ENCODE peak calls at places on chromosomes 2 and 18, in five cellular contexts. D is left ventricle myocardium inferior, P is A549, I is fibroblast of lung, E is neural progenitor cell. U is an unnamed sample.

GRCh38 chr2:96869824-96870630 is at the start of gene SEMA4C:
- DNase-seq in E (peak), P (peak), I (peak), D (peak), U (peak)

GRCh38 chr18:3140342-3140741 is 79.4 kb downstream of the MYOM1 start:
- DNase-seq in E (no peak), I (no peak), P (no peak), D (no peak), U (no peak)

GRCh38 chr2:240644171-240644651 is 18.9 kb downstream of the GPR35 start:
- DNase-seq in I (no peak), E (no peak), D (peak), P (no peak), U (no peak)

GRCh38 chr2:98488252-98488651 is 43.6 kb downstream of the INPP4A start:
- DNase-seq in I (no peak), E (no peak), P (no peak), D (no peak), U (no peak)

GRCh38 chr2:10185046-10185445 is 62.5 kb downstream of the RRM2 start:
- DNase-seq in D (no peak), P (no peak), E (no peak), I (no peak), U (no peak)

GRCh38 chr2:218648473-218649100 is 10.8 kb downstream of the ZNF142 start:
- DNase-seq in E (peak), P (peak), I (peak), D (no peak), U (no peak)

GRCh38 chr18:23141022-23141999 is 6.0 kb downstream of the CABLES1 start:
- DNase-seq in D (peak), I (peak), P (no peak), E (no peak), U (no peak)

GRCh38 chr2:44918095-44918775 is 23.3 kb upstream of the SIX3 start:
- DNase-seq in E (no peak), P (peak), I (no peak), D (no peak), U (no peak)

GRCh38 chr2:75066121-75066520 is 107.7 kb downstream of the POLE4 start:
- DNase-seq in P (no peak), D (no peak), I (no peak), E (no peak), U (no peak)

GRCh38 chr2:60446413-60447358 is 106.8 kb downstream of the BCL11A start:
- DNase-seq in P (no peak), E (no peak), I (no peak), D (no peak), U (no peak)

GRCh38 chr2:141534671-141535359 is 596.0 kb downstream of the LRP1B start:
- DNase-seq in I (no peak), D (no peak), P (no peak), E (no peak), U (no peak)

GRCh38 chr18:7417742-7418141 is 149.4 kb upstream of the PTPRM start:
- DNase-seq in I (no peak), P (peak), D (no peak), E (no peak), U (no peak)

GRCh38 chr2:183125659-183126341 is 1.6 kb downstream of the NUP35 start:
- DNase-seq in P (no peak), E (no peak), D (no peak), I (no peak), U (no peak)

GRCh38 chr2:229601396-229601795 is 113.0 kb downstream of the DNER start:
- DNase-seq in P (no peak), D (no peak), E (no peak), I (no peak), U (no peak)

GRCh38 chr2:72913531-72914225 is 3.6 kb upstream of the EMX1 start:
- DNase-seq in I (no peak), D (no peak), E (peak), P (peak), U (no peak)

GRCh38 chr2:120773186-120773800 is 37.6 kb downstream of the GLI2 start:
- DNase-seq in E (no peak), P (no peak), I (no peak), D (peak), U (no peak)

GRCh38 chr2:9552491-9553178 is 3.0 kb downstream of the ADAM17 start:
- DNase-seq in E (no peak), P (peak), D (no peak), I (peak), U (no peak)

GRCh38 chr18:1930291-1931270 is 640.7 kb downstream of the METTL4 start:
- DNase-seq in E (no peak), D (no peak), I (no peak), P (no peak), U (no peak)

GRCh38 chr18:58937204-58937603 is 72.5 kb downstream of the ZNF532 start:
- DNase-seq in I (peak), E (no peak), D (no peak), P (no peak), U (no peak)

GRCh38 chr2:136022747-136023146 is 37.3 kb upstream of the DARS1 start:
- DNase-seq in E (no peak), D (no peak), P (no peak), I (no peak), U (no peak)

GRCh38 chr2:39648574-39648973 is 17.1 kb upstream of the TMEM178A start:
- DNase-seq in E (no peak), P (no peak), D (no peak), I (peak), U (no peak)

GRCh38 chr2:140786585-140786984 is 1344.2 kb downstream of the LRP1B start:
- DNase-seq in E (no peak), P (no peak), I (no peak), D (no peak), U (no peak)

GRCh38 chr18:65436430-65436829 is 314.4 kb upstream of the CDH7 start:
- DNase-seq in E (no peak), I (no peak), P (no peak), D (no peak), U (no peak)

GRCh38 chr2:74659462-74659861 is 5.4 kb downstream of the SEMA4F start:
- DNase-seq in I (no peak), P (no peak), E (no peak), D (no peak), U (no peak)

GRCh38 chr18:74806700-74807416 is 209.2 kb downstream of the ZNF407 start:
- DNase-seq in P (peak), E (no peak), D (no peak), I (peak), U (no peak)

GRCh38 chr18:76554788-76555187 is 59.7 kb upstream of the ZNF516 start:
- DNase-seq in D (no peak), E (no peak), P (no peak), I (no peak), U (no peak)

GRCh38 chr2:128364441-128364911 is 45.8 kb upstream of the HS6ST1 start:
- DNase-seq in D (no peak), E (no peak), I (no peak), P (no peak), U (no peak)

GRCh38 chr2:240812721-240813120 is 7.3 kb downstream of the KIF1A start:
- DNase-seq in P (no peak), D (peak), I (no peak), E (no peak), U (no peak)

GRCh38 chr2:170144758-170145157 is 33.2 kb upstream of the MYO3B start:
- DNase-seq in I (no peak), E (no peak), D (no peak), P (no peak), U (no peak)

GRCh38 chr2:205280630-205281225 is 401.6 kb upstream of the NRP2 start:
- DNase-seq in E (no peak), I (no peak), D (no peak), P (no peak), U (no peak)

GRCh38 chr18:33812186-33812585 is 234.2 kb downstream of the ASXL3 start:
- DNase-seq in P (no peak), D (no peak), I (no peak), E (no peak), U (no peak)

GRCh38 chr2:181456660-181457120 is 496 bp upstream of the ITGA4 start:
- DNase-seq in I (peak), D (peak), P (no peak), E (peak), U (no peak)

GRCh38 chr2:29966256-29966655 is 44.9 kb upstream of the ALK start:
- DNase-seq in D (no peak), P (no peak), E (no peak), I (no peak), U (no peak)

GRCh38 chr2:213980883-213981282 is 430.0 kb upstream of the VWC2L start:
- DNase-seq in P (no peak), I (no peak), D (no peak), E (no peak), U (no peak)

GRCh38 chr18:75923169-75923568 is 495.7 kb upstream of the SMIM21 start:
- DNase-seq in D (peak), P (peak), I (peak), E (no peak), U (no peak)

GRCh38 chr2:106562826-106563594 is 75.8 kb downstream of the CD8B2 start:
- DNase-seq in I (no peak), D (no peak), E (peak), P (no peak), U (no peak)

GRCh38 chr18:73901589-73901988 is 246.0 kb downstream of the FBXO15 start:
- DNase-seq in P (no peak), I (no peak), D (no peak), E (no peak), U (no peak)

GRCh38 chr2:37005118-37005868 is 39.0 kb upstream of the STRN start:
- DNase-seq in D (no peak), I (peak), E (peak), P (peak), U (no peak)

GRCh38 chr2:30611572-30611971 is 164.5 kb downstream of the LCLAT1 start:
- DNase-seq in D (no peak), I (no peak), E (no peak), P (no peak), U (no peak)

GRCh38 chr18:48024009-48024512 is 93.6 kb upstream of the SMAD2 start:
- DNase-seq in D (no peak), E (no peak), P (no peak), I (no peak), U (no peak)
- TF ChIP-seq CTCF in D (no peak), E (no peak), P (no peak), I (no peak), U (no peak)

GRCh38 chr18:11655605-11655932 is 33.5 kb upstream of the GNAL start:
- DNase-seq in I (no peak), E (no peak), P (no peak), D (no peak), U (no peak)
- TF ChIP-seq CTCF in I (no peak), E (no peak), P (no peak), D (peak), U (peak)

GRCh38 chr2:108536133-108536780 is 2.0 kb downstream of the LIMS1 start:
- DNase-seq in P (peak), D (no peak), E (no peak), I (peak), U (no peak)

GRCh38 chr2:108531674-108532055 is 2.6 kb upstream of the LIMS1 start:
- DNase-seq in E (no peak), P (no peak), I (no peak), D (no peak), U (no peak)

GRCh38 chr2:108534577-108535379 is 508 bp downstream of the LIMS1 start:
- DNase-seq in I (no peak), E (peak), P (peak), D (peak), U (peak)

GRCh38 chr2:108535380-108535677 is 1.1 kb downstream of the LIMS1 start:
- DNase-seq in E (peak), I (peak), D (no peak), P (no peak), U (no peak)

DNA sequence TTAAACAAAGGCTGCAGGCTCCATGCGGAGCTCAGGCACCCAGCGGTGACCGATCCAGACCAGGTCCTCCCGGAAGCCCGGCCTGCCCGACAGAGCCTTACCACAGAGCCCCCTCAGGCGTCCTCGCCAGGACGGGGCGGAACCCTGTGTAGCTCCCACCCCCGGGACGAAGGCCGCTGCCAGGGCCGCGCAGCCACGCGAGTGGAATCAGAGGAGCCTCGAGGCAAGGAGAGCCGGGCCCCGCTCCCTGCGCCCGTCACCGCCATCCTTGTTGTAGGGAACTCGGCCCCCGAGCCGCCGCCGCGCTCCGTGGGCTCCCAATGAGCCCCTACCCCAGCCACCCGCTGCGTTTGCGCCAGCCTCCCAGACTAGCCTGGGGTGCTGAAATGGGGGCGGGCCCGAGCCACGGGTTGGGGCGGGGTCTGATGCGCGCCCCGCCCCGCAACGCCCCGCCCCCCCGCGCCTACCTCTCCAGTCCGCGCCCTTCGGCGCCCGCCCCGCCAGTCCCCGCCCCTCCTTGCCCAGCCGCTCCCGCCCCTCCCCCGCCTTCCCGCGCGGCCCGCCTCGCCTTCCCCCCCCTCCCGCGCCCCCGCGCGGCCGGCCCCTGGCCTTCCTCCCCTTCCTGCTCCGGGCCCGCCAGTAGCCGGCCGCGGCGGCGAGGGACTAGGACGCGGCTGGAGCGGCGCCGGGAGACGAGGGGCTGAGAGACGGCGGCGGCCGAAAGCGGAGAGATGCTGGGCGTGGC is at the start of gene LIMS1:
- DNase-seq in D (peak), E (peak), P (peak), I (peak), U (peak)
- TF ChIP-seq CTCF in D (peak), E (peak), P (no peak), I (no peak), U (no peak)

GRCh38 chr2:143284087-143284675 is 155.0 kb downstream of the ARHGAP15 start:
- DNase-seq in I (peak), E (peak), P (peak), D (no peak), U (no peak)

GRCh38 chr2:143280097-143280757 is 151.0 kb downstream of the ARHGAP15 start:
- DNase-seq in I (no peak), P (no peak), D (no peak), E (no peak), U (no peak)

GRCh38 chr2:143279672-143280071 is 150.5 kb downstream of the ARHGAP15 start:
- DNase-seq in D (no peak), E (no peak), I (no peak), P (no peak), U (no peak)

GRCh38 chr2:143282684-143283083 is 153.5 kb downstream of the ARHGAP15 start:
- DNase-seq in P (no peak), D (no peak), I (no peak), E (peak), U (no peak)
- TF ChIP-seq CTCF in P (no peak), D (no peak), I (peak), E (peak), U (no peak)

GRCh38 chr2:237718277-237718634 is 80.3 kb upstream of the RBM44 start:
- DNase-seq in P (no peak), D (no peak), E (no peak), I (no peak), U (no peak)
- TF ChIP-seq CTCF in P (no peak), D (no peak), E (no peak), I (no peak), U (no peak)

GRCh38 chr2:166057363-166058169 is 70.3 kb downstream of the SCN1A start:
- DNase-seq in I (peak), D (no peak), E (peak), P (peak), U (no peak)
- TF ChIP-seq CTCF in I (peak), D (peak), E (peak), P (peak), U (peak)

DNA sequence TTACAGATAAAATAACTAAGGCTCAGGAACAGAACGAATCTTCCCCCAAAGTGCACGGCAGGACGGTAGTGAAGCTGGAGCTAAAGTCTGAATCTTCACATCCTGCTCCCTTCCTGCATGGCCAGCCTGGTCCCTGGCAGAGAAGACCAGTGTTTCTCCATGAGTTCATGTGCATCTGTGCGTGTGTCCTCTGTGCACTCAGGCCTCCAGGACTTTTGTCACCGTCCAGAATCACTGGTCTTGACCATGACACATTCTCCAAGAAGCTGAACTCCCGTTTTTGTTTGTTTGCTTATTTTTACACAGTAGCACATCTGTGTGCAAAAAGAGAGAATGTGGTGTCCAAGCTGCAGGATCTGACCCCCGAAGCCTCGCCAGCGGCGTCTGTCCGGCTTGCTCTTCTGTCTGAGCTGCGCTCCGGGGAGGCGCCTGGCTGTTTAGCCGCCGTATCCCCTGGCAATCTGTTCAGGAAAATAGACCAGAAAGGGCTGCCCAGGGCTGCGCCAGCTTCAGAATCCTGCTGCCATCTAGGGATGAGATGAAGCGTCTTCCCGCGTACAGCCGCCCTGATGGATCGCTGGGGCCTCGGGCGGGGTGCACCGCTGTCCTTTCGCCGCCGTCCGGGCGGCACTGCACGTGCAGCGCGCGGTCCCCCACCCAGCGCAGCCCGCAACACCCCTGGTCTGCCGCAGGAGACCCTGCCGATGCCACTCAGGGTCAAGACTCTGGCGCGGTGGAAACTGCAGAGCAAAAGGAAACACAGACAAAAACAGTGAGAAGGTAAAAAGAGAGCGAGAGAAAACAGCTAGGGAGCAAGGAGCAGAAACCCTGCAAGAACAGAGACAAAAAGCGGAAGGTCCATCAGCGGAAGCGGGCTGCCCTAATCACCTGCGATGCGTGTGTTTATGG is 2113.6 kb upstream of the PIK3C3 start:
- DNase-seq in P (peak), D (no peak), I (peak), E (peak), U (peak)
- TF ChIP-seq CTCF in P (peak), D (no peak), I (peak), E (peak), U (no peak)

GRCh38 chr2:162885281-162886070 is 46.9 kb upstream of the KCNH7 start:
- DNase-seq in I (no peak), P (no peak), D (no peak), E (no peak), U (no peak)

GRCh38 chr2:162887902-162888301 is 49.3 kb upstream of the KCNH7 start:
- DNase-seq in I (no peak), D (no peak), P (no peak), E (no peak), U (no peak)

GRCh38 chr2:162888641-162889040 is 50.1 kb upstream of the KCNH7 start:
- DNase-seq in E (no peak), P (no peak), I (no peak), D (no peak), U (no peak)

GRCh38 chr2:162887087-162887486 is 48.5 kb upstream of the KCNH7 start:
- DNase-seq in P (no peak), E (no peak), D (no peak), I (no peak), U (no peak)

GRCh38 chr2:162890690-162891311 is 52.2 kb upstream of the KCNH7 start:
- DNase-seq in I (peak), D (no peak), E (peak), P (peak), U (no peak)
- TF ChIP-seq CTCF in I (peak), D (peak), E (peak), P (peak), U (peak)